ENCODE peak calls at places on chromosomes 11 and 22, in ten cellular contexts. One of them, this sample, is unnamed.

GRCh38 chr11:118078972-118079411 is 2.1 kb downstream of the TMPRSS4 start:
- DNase-seq in ecto neural progenitor cell: peak; percentile 66
- DNase-seq in cardiac fibroblast: no peak
- DNase-seq in naive thymus-derived CD4-positive, alpha-beta T cell: no peak
- DNase-seq in endothelial cell: no peak
- DNase-seq in RPMI8226: no peak
- DNase-seq in activated CD4-positive, alpha-beta T cell treated with anti-CD3 and anti-CD28 coated beads, Interleukin-2, amount 50 U/mL, for 4 hours: no peak
- DNase-seq in fibroblast of pulmonary artery: no peak
- DNase-seq in transverse colon: peak; percentile 49
- DNase-seq in AML-193: no peak
- DNase-seq in this sample: no peak

GRCh38 chr11:123841189-123841588 is 35.0 kb upstream of the OR6M1 start:
- DNase-seq in transverse colon: no peak
- DNase-seq in cardiac fibroblast: peak; percentile 13
- DNase-seq in endothelial cell: no peak
- DNase-seq in RPMI8226: no peak
- DNase-seq in naive thymus-derived CD4-positive, alpha-beta T cell: no peak
- DNase-seq in activated CD4-positive, alpha-beta T cell treated with anti-CD3 and anti-CD28 coated beads, Interleukin-2, amount 50 U/mL, for 4 hours: no peak
- DNase-seq in fibroblast of pulmonary artery: peak; percentile 55
- DNase-seq in AML-193: no peak
- DNase-seq in ecto neural progenitor cell: no peak
- DNase-seq in this sample: no peak

GRCh38 chr11:15773024-15773423 is 583.3 kb downstream of the SOX6 start:
- DNase-seq in RPMI8226: no peak
- DNase-seq in AML-193: no peak
- DNase-seq in cardiac fibroblast: no peak
- DNase-seq in endothelial cell: no peak
- DNase-seq in activated CD4-positive, alpha-beta T cell treated with anti-CD3 and anti-CD28 coated beads, Interleukin-2, amount 50 U/mL, for 4 hours: no peak
- DNase-seq in ecto neural progenitor cell: no peak
- DNase-seq in naive thymus-derived CD4-positive, alpha-beta T cell: no peak
- DNase-seq in transverse colon: no peak
- DNase-seq in fibroblast of pulmonary artery: no peak
- DNase-seq in this sample: no peak

GRCh38 chr22:36221799-36222751 is 17.3 kb downstream of the APOL2 start:
- DNase-seq in endothelial cell: peak; percentile 53
- DNase-seq in cardiac fibroblast: peak; percentile 53
- DNase-seq in fibroblast of pulmonary artery: peak; percentile 53
- DNase-seq in activated CD4-positive, alpha-beta T cell treated with anti-CD3 and anti-CD28 coated beads, Interleukin-2, amount 50 U/mL, for 4 hours: peak; percentile 42
- DNase-seq in naive thymus-derived CD4-positive, alpha-beta T cell: peak; percentile 41
- DNase-seq in AML-193: peak; percentile 31
- DNase-seq in RPMI8226: peak; percentile 76
- DNase-seq in ecto neural progenitor cell: peak; percentile 74
- DNase-seq in transverse colon: peak; percentile 59
- DNase-seq in this sample: no peak

GRCh38 chr11:8713760-8714159 is 31.2 kb downstream of the RPL27A start:
- DNase-seq in RPMI8226: no peak
- DNase-seq in AML-193: no peak
- DNase-seq in cardiac fibroblast: no peak
- DNase-seq in fibroblast of pulmonary artery: no peak
- DNase-seq in endothelial cell: no peak
- DNase-seq in transverse colon: no peak
- DNase-seq in activated CD4-positive, alpha-beta T cell treated with anti-CD3 and anti-CD28 coated beads, Interleukin-2, amount 50 U/mL, for 4 hours: no peak
- DNase-seq in ecto neural progenitor cell: no peak
- DNase-seq in naive thymus-derived CD4-positive, alpha-beta T cell: no peak
- DNase-seq in this sample: no peak

GRCh38 chr11:82949352-82949751 is 47.8 kb downstream of the DDIAS start:
- DNase-seq in fibroblast of pulmonary artery: no peak
- DNase-seq in AML-193: no peak
- DNase-seq in transverse colon: no peak
- DNase-seq in endothelial cell: no peak
- DNase-seq in ecto neural progenitor cell: no peak
- DNase-seq in naive thymus-derived CD4-positive, alpha-beta T cell: no peak
- DNase-seq in RPMI8226: no peak
- DNase-seq in activated CD4-positive, alpha-beta T cell treated with anti-CD3 and anti-CD28 coated beads, Interleukin-2, amount 50 U/mL, for 4 hours: no peak
- DNase-seq in cardiac fibroblast: no peak
- DNase-seq in this sample: no peak

GRCh38 chr11:65489061-65489705 is 9.7 kb upstream of the MALAT1 start:
- DNase-seq in fibroblast of pulmonary artery: peak; percentile 87
- DNase-seq in RPMI8226: no peak
- DNase-seq in endothelial cell: no peak
- DNase-seq in cardiac fibroblast: peak; percentile 89
- DNase-seq in naive thymus-derived CD4-positive, alpha-beta T cell: no peak
- DNase-seq in ecto neural progenitor cell: peak; percentile 84
- DNase-seq in transverse colon: peak; percentile 60
- DNase-seq in AML-193: no peak
- DNase-seq in activated CD4-positive, alpha-beta T cell treated with anti-CD3 and anti-CD28 coated beads, Interleukin-2, amount 50 U/mL, for 4 hours: no peak
- DNase-seq in this sample: no peak

GRCh38 chr22:50189184-50189848 is 3.6 kb downstream of the TRABD start:
- DNase-seq in naive thymus-derived CD4-positive, alpha-beta T cell: no peak
- DNase-seq in endothelial cell: no peak
- DNase-seq in AML-193: no peak
- DNase-seq in ecto neural progenitor cell: no peak
- DNase-seq in fibroblast of pulmonary artery: no peak
- DNase-seq in RPMI8226: peak; percentile 86
- DNase-seq in cardiac fibroblast: no peak
- DNase-seq in activated CD4-positive, alpha-beta T cell treated with anti-CD3 and anti-CD28 coated beads, Interleukin-2, amount 50 U/mL, for 4 hours: no peak
- DNase-seq in transverse colon: peak; percentile 59
- DNase-seq in this sample: no peak

GRCh38 chr11:36463781-36464180 is 46.3 kb downstream of the TRAF6 start:
- DNase-seq in naive thymus-derived CD4-positive, alpha-beta T cell: no peak
- DNase-seq in AML-193: no peak
- DNase-seq in cardiac fibroblast: peak; percentile 9
- DNase-seq in activated CD4-positive, alpha-beta T cell treated with anti-CD3 and anti-CD28 coated beads, Interleukin-2, amount 50 U/mL, for 4 hours: no peak
- DNase-seq in endothelial cell: no peak
- DNase-seq in RPMI8226: no peak
- DNase-seq in ecto neural progenitor cell: no peak
- DNase-seq in fibroblast of pulmonary artery: peak; percentile 21
- DNase-seq in transverse colon: no peak
- DNase-seq in this sample: no peak

GRCh38 chr22:41919357-41920224 is 4.7 kb upstream of the SHISA8 start:
- DNase-seq in AML-193: no peak
- DNase-seq in naive thymus-derived CD4-positive, alpha-beta T cell: no peak
- DNase-seq in ecto neural progenitor cell: peak; percentile 62
- DNase-seq in cardiac fibroblast: peak; percentile 33
- DNase-seq in RPMI8226: peak; percentile 51
- DNase-seq in transverse colon: peak; percentile 82
- DNase-seq in endothelial cell: peak; percentile 70
- DNase-seq in fibroblast of pulmonary artery: no peak
- DNase-seq in activated CD4-positive, alpha-beta T cell treated with anti-CD3 and anti-CD28 coated beads, Interleukin-2, amount 50 U/mL, for 4 hours: peak; percentile 58
- DNase-seq in this sample: no peak

GRCh38 chr11:75802022-75802912 is 12.7 kb upstream of the UVRAG start:
- DNase-seq in ecto neural progenitor cell: no peak
- DNase-seq in naive thymus-derived CD4-positive, alpha-beta T cell: no peak
- DNase-seq in activated CD4-positive, alpha-beta T cell treated with anti-CD3 and anti-CD28 coated beads, Interleukin-2, amount 50 U/mL, for 4 hours: no peak
- DNase-seq in endothelial cell: no peak
- DNase-seq in cardiac fibroblast: no peak
- DNase-seq in fibroblast of pulmonary artery: no peak
- DNase-seq in RPMI8226: no peak
- DNase-seq in transverse colon: no peak
- DNase-seq in AML-193: no peak
- DNase-seq in this sample: no peak

GRCh38 chr11:8209208-8209807 is 40.5 kb upstream of the RIC3 start:
- DNase-seq in AML-193: no peak
- DNase-seq in endothelial cell: no peak
- DNase-seq in naive thymus-derived CD4-positive, alpha-beta T cell: no peak
- DNase-seq in cardiac fibroblast: no peak
- DNase-seq in RPMI8226: no peak
- DNase-seq in activated CD4-positive, alpha-beta T cell treated with anti-CD3 and anti-CD28 coated beads, Interleukin-2, amount 50 U/mL, for 4 hours: no peak
- DNase-seq in fibroblast of pulmonary artery: no peak
- DNase-seq in transverse colon: no peak
- DNase-seq in ecto neural progenitor cell: no peak
- DNase-seq in this sample: no peak

GRCh38 chr11:105821366-105821765 is 200.7 kb downstream of the MSANTD4 start:
- DNase-seq in RPMI8226: peak; percentile 87
- DNase-seq in AML-193: no peak
- DNase-seq in naive thymus-derived CD4-positive, alpha-beta T cell: no peak
- DNase-seq in fibroblast of pulmonary artery: no peak
- DNase-seq in transverse colon: no peak
- DNase-seq in ecto neural progenitor cell: no peak
- DNase-seq in activated CD4-positive, alpha-beta T cell treated with anti-CD3 and anti-CD28 coated beads, Interleukin-2, amount 50 U/mL, for 4 hours: no peak
- DNase-seq in cardiac fibroblast: no peak
- DNase-seq in endothelial cell: no peak
- DNase-seq in this sample: no peak

GRCh38 chr11:111540114-111540920 is at the start of gene LAYN:
- DNase-seq in cardiac fibroblast: peak; percentile 47
- DNase-seq in naive thymus-derived CD4-positive, alpha-beta T cell: peak; percentile 19
- DNase-seq in endothelial cell: peak; percentile 70
- DNase-seq in fibroblast of pulmonary artery: peak; percentile 35
- DNase-seq in ecto neural progenitor cell: peak; percentile 77
- DNase-seq in activated CD4-positive, alpha-beta T cell treated with anti-CD3 and anti-CD28 coated beads, Interleukin-2, amount 50 U/mL, for 4 hours: peak; percentile 2
- DNase-seq in AML-193: no peak
- DNase-seq in transverse colon: peak; percentile 46
- DNase-seq in RPMI8226: no peak
- DNase-seq in this sample: no peak

GRCh38 chr11:86370922-86371614 is 3.6 kb upstream of the CCDC81 start:
- DNase-seq in transverse colon: no peak
- DNase-seq in cardiac fibroblast: peak; percentile 60
- DNase-seq in ecto neural progenitor cell: no peak
- DNase-seq in AML-193: peak; percentile 7
- DNase-seq in RPMI8226: no peak
- DNase-seq in endothelial cell: no peak
- DNase-seq in naive thymus-derived CD4-positive, alpha-beta T cell: no peak
- DNase-seq in fibroblast of pulmonary artery: peak; percentile 67
- DNase-seq in activated CD4-positive, alpha-beta T cell treated with anti-CD3 and anti-CD28 coated beads, Interleukin-2, amount 50 U/mL, for 4 hours: no peak
- DNase-seq in this sample: peak; percentile 21

GRCh38 chr22:44839061-44839460 is 86.7 kb downstream of the ARHGAP8 start:
- DNase-seq in ecto neural progenitor cell: no peak
- DNase-seq in transverse colon: no peak
- DNase-seq in cardiac fibroblast: no peak
- DNase-seq in AML-193: no peak
- DNase-seq in naive thymus-derived CD4-positive, alpha-beta T cell: no peak
- DNase-seq in fibroblast of pulmonary artery: no peak
- DNase-seq in endothelial cell: no peak
- DNase-seq in RPMI8226: no peak
- DNase-seq in activated CD4-positive, alpha-beta T cell treated with anti-CD3 and anti-CD28 coated beads, Interleukin-2, amount 50 U/mL, for 4 hours: no peak
- DNase-seq in this sample: no peak

GRCh38 chr11:57597971-57598830 is 716 bp downstream of the SERPING1 start:
- DNase-seq in transverse colon: peak; percentile 62
- DNase-seq in RPMI8226: no peak
- DNase-seq in endothelial cell: peak; percentile 85
- DNase-seq in fibroblast of pulmonary artery: peak; percentile 76
- DNase-seq in ecto neural progenitor cell: peak; percentile 97
- DNase-seq in cardiac fibroblast: peak; percentile 88
- DNase-seq in AML-193: no peak
- DNase-seq in naive thymus-derived CD4-positive, alpha-beta T cell: no peak
- DNase-seq in activated CD4-positive, alpha-beta T cell treated with anti-CD3 and anti-CD28 coated beads, Interleukin-2, amount 50 U/mL, for 4 hours: no peak
- DNase-seq in this sample: no peak